ENCODE peak calls at places on chromosomes 2 and 18, in four cellular contexts. One of them, this sample, is unnamed.

GRCh38 chr2:170464268-170464667 is 250.9 kb upstream of the SP5 start:
- DNase-seq in K562: no peak
- DNase-seq in HepG2: no peak
- DNase-seq in GM12878: no peak
- DNase-seq in this sample: no peak

GRCh38 chr2:45851111-45851510 is 199.6 kb downstream of the PRKCE start:
- DNase-seq in K562: no peak
- DNase-seq in GM12878: no peak
- DNase-seq in HepG2: no peak
- DNase-seq in this sample: no peak

GRCh38 chr18:47881752-47882455 is 48.6 kb downstream of the SMAD2 start:
- DNase-seq in HepG2: peak
- DNase-seq in GM12878: no peak
- DNase-seq in K562: no peak
- DNase-seq in this sample: no peak

GRCh38 chr2:18009891-18010290 is 131.4 kb downstream of the KCNS3 start:
- DNase-seq in HepG2: no peak
- DNase-seq in GM12878: no peak
- DNase-seq in K562: no peak
- DNase-seq in this sample: no peak

GRCh38 chr18:3651266-3651665 is 201.3 kb downstream of the TGIF1 start:
- DNase-seq in K562: no peak
- DNase-seq in GM12878: no peak
- DNase-seq in HepG2: no peak
- DNase-seq in this sample: no peak

GRCh38 chr2:12330916-12331315 is 385.8 kb upstream of the TRIB2 start:
- DNase-seq in K562: no peak
- DNase-seq in GM12878: no peak
- DNase-seq in HepG2: no peak
- DNase-seq in this sample: no peak

GRCh38 chr2:73141896-73142295 is 29.1 kb upstream of the RAB11FIP5 start:
- DNase-seq in HepG2: no peak
- DNase-seq in GM12878: no peak
- DNase-seq in K562: no peak
- DNase-seq in this sample: no peak

GRCh38 chr18:22459491-22459890 is 41.8 kb upstream of the CTAGE1 start:
- DNase-seq in GM12878: no peak
- DNase-seq in HepG2: no peak
- DNase-seq in K562: no peak
- DNase-seq in this sample: no peak

GRCh38 chr18:48545690-48546365 is 7.0 kb downstream of the CTIF start:
- DNase-seq in GM12878: no peak
- DNase-seq in K562: peak
- DNase-seq in HepG2: no peak
- DNase-seq in this sample: no peak

GRCh38 chr2:181946444-181947127 is 39.1 kb upstream of the PPP1R1C start:
- DNase-seq in GM12878: no peak
- DNase-seq in HepG2: no peak
- DNase-seq in K562: no peak
- DNase-seq in this sample: no peak

GRCh38 chr18:75202976-75203375 is 6.0 kb downstream of the PTGR3 start:
- DNase-seq in K562: no peak
- DNase-seq in HepG2: no peak
- DNase-seq in GM12878: no peak
- DNase-seq in this sample: no peak

GRCh38 chr2:43727634-43728014 is 46.2 kb upstream of the DYNC2LI1 start:
- DNase-seq in HepG2: no peak
- DNase-seq in K562: no peak
- DNase-seq in GM12878: no peak
- DNase-seq in this sample: no peak

GRCh38 chr18:13390196-13390595 is 171.6 kb downstream of the LDLRAD4 start:
- DNase-seq in K562: no peak
- DNase-seq in HepG2: no peak
- DNase-seq in GM12878: no peak
- DNase-seq in this sample: no peak

GRCh38 chr2:109259671-109260070 is 130.7 kb downstream of the SH3RF3 start:
- DNase-seq in GM12878: no peak
- DNase-seq in HepG2: no peak
- DNase-seq in K562: no peak
- DNase-seq in this sample: no peak

GRCh38 chr2:152740743-152741328 is 22.4 kb downstream of the ARL6IP6 start:
- DNase-seq in K562: peak
- DNase-seq in HepG2: peak
- DNase-seq in GM12878: no peak
- DNase-seq in this sample: peak

GRCh38 chr2:180523629-180524340 is 456.6 kb upstream of the UBE2E3 start:
- DNase-seq in GM12878: no peak
- DNase-seq in HepG2: no peak
- DNase-seq in K562: no peak
- DNase-seq in this sample: no peak

GRCh38 chr2:46848446-46848845 is 67.2 kb downstream of the MCFD2 start:
- DNase-seq in GM12878: no peak
- DNase-seq in K562: no peak
- DNase-seq in HepG2: no peak
- DNase-seq in this sample: no peak

GRCh38 chr18:3649559-3650426 is 199.8 kb downstream of the TGIF1 start:
- DNase-seq in HepG2: peak
- DNase-seq in GM12878: no peak
- DNase-seq in K562: peak
- DNase-seq in this sample: no peak

GRCh38 chr2:181348091-181348837 is 108.9 kb upstream of the ITGA4 start:
- DNase-seq in GM12878: peak
- DNase-seq in K562: no peak
- DNase-seq in HepG2: no peak
- DNase-seq in this sample: no peak

GRCh38 chr2:174692256-174692830 is 71.9 kb downstream of the CHRNA1 start:
- DNase-seq in HepG2: no peak
- DNase-seq in K562: no peak
- DNase-seq in GM12878: no peak
- DNase-seq in this sample: no peak

GRCh38 chr2:181038796-181039195 is 58.4 kb downstream of the UBE2E3 start:
- DNase-seq in K562: no peak
- DNase-seq in GM12878: no peak
- DNase-seq in HepG2: no peak
- DNase-seq in this sample: no peak

GRCh38 chr18:58276640-58277456 is 232.8 kb downstream of the NEDD4L start:
- DNase-seq in K562: no peak
- DNase-seq in HepG2: no peak
- DNase-seq in GM12878: no peak
- DNase-seq in this sample: no peak

GRCh38 chr2:184598313-184599053 is at the start of gene ZNF804A:
- DNase-seq in K562: peak
- DNase-seq in GM12878: peak
- DNase-seq in HepG2: no peak
- DNase-seq in this sample: peak

GRCh38 chr18:24212939-24213338 is 74.1 kb downstream of the CABYR start:
- DNase-seq in GM12878: no peak
- DNase-seq in HepG2: peak
- DNase-seq in K562: no peak
- DNase-seq in this sample: no peak

GRCh38 chr2:128502638-128503246 is 184.1 kb upstream of the HS6ST1 start:
- DNase-seq in HepG2: no peak
- DNase-seq in GM12878: no peak
- DNase-seq in K562: no peak
- DNase-seq in this sample: no peak
- TF ChIP-seq TARDBP in HepG2: no peak
- TF ChIP-seq TARDBP in GM12878: no peak
- TF ChIP-seq TARDBP in K562: no peak
- TF ChIP-seq TARDBP in this sample: no peak

GRCh38 chr18:49566217-49566616 is 4.4 kb downstream of the LIPG start:
- DNase-seq in GM12878: no peak
- DNase-seq in HepG2: no peak
- DNase-seq in K562: no peak
- DNase-seq in this sample: no peak
- TF ChIP-seq TARDBP in GM12878: no peak
- TF ChIP-seq TARDBP in HepG2: no peak
- TF ChIP-seq TARDBP in K562: no peak
- TF ChIP-seq TARDBP in this sample: no peak

DNA sequence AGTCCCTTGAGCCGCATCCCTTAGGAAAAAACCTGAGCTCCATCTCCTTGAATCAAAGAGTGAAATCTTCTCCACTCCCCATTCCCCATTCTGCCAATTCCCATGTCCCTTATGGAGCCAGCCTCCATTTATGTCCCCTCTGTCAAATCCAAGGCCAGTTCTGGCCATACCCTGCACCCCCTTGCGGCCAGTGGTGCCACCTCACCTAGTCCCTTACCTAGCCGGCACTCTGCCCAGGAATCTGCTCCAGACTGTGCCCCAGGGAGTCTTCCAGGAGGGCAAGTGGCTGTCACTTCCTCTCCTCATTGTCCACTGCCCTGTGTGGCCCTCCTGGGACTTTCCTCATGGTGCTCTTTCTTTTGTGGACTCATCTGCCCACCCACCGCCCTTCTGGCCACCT is 195.4 kb upstream of the RMP24 start:
- DNase-seq in K562: peak
- DNase-seq in HepG2: peak
- DNase-seq in GM12878: no peak
- DNase-seq in this sample: peak
- TF ChIP-seq TARDBP in K562: no peak
- TF ChIP-seq TARDBP in HepG2: no peak
- TF ChIP-seq TARDBP in GM12878: no peak
- TF ChIP-seq TARDBP in this sample: no peak

GRCh38 chr2:2575870-2576386 is 244.9 kb upstream of the MYT1L start:
- DNase-seq in K562: no peak
- DNase-seq in HepG2: no peak
- DNase-seq in GM12878: no peak
- DNase-seq in this sample: no peak

GRCh38 chr2:2580341-2580740 is 249.3 kb upstream of the MYT1L start:
- DNase-seq in HepG2: no peak
- DNase-seq in K562: no peak
- DNase-seq in GM12878: no peak
- DNase-seq in this sample: no peak

GRCh38 chr2:2574401-2575184 is 243.5 kb upstream of the MYT1L start:
- DNase-seq in GM12878: no peak
- DNase-seq in HepG2: no peak
- DNase-seq in K562: no peak
- DNase-seq in this sample: no peak

GRCh38 chr2:2579814-2580213 is 248.7 kb upstream of the MYT1L start:
- DNase-seq in HepG2: no peak
- DNase-seq in K562: no peak
- DNase-seq in GM12878: no peak
- DNase-seq in this sample: no peak

DNA sequence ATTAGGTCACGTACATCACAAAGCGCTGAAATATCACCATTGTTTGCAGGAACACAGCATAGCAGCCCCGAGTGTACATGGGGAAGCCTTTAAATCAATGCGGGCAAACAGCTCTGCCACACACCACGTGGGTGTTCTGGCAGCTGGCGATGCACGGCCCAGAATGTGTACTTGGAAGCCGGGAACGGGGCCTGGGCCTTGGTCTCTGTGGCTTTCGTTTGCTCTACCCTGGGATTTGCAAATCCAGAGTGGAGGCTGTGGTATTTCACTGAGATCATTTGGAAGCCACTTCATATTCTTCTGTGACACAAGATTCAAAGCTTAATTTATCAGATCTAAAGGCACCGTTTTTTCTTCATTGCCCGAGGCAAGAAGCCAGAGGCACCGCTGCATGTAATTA is 246.3 kb upstream of the MYT1L start:
- DNase-seq in K562: no peak
- DNase-seq in GM12878: no peak
- DNase-seq in HepG2: no peak
- DNase-seq in this sample: no peak
- TF ChIP-seq TARDBP in K562: no peak
- TF ChIP-seq TARDBP in GM12878: no peak
- TF ChIP-seq TARDBP in HepG2: no peak
- TF ChIP-seq TARDBP in this sample: no peak

GRCh38 chr2:112121682-112122254 is 16.4 kb upstream of the FBLN7 start:
- DNase-seq in HepG2: peak
- DNase-seq in GM12878: no peak
- DNase-seq in K562: no peak
- DNase-seq in this sample: peak
- TF ChIP-seq TARDBP in HepG2: no peak
- TF ChIP-seq TARDBP in GM12878: no peak
- TF ChIP-seq TARDBP in K562: no peak
- TF ChIP-seq TARDBP in this sample: no peak

DNA sequence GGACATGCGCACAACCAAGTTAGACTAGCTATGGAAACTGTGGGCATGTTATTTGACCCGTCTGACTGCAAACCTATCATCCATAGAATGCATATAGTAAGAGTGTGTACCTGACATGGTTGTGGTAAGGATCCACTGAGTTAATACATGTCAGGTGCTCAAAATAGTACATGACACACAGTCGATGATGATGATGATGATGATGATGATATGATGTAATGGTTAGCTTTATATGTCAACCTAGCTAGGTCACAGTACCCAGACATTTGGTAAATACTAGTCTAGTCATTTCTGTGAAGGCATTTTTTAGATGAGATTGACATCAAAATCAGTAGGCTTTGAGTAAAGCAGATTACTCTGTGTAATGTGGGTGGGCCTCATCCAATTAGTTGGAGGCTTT is 204.1 kb downstream of the AFF3 start:
- DNase-seq in GM12878: no peak
- DNase-seq in HepG2: no peak
- DNase-seq in K562: no peak
- DNase-seq in this sample: no peak
- TF ChIP-seq TARDBP in GM12878: no peak
- TF ChIP-seq TARDBP in HepG2: no peak
- TF ChIP-seq TARDBP in K562: no peak
- TF ChIP-seq TARDBP in this sample: no peak

DNA sequence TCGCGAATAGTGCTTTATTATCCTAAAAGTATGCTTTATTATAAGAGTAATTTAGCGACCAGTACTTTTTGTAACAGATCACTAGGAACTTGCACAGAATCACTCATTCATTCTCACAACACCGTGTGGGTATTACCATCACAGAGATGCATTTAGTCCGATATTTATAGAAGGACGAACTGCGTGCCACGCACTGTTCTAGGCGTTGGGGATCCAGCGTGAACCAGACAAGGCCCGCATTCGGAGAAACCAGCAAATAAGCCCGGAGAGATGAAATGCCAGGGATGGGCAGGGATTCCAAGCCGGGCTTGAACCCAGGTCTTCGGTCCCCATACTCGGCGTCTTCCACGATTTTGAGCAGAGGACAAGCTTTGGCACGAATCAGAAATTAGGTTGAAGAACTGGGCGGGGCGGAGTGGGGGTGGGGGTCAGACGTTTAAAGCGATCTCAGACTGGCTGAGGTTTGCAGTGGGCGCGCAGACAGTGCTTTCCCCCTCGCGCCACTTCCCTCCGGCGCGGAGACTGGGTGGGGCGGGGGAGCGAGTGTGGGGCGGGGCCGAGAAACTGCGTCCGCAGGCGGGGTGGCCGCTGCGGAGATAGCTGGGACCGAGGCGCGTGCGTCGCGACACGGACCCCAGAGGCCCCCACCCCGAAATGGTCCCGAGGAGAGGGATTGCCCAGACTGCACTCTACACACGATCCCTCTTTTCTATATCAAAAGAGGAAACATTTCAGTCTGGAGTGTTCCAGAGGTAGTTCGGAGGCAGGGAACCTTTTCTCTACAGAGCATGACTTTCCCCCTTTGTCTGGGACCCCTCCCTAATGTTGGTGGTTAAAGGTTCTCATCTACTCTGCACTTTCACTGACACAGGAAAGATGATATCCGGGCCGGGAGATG is 1.1 kb upstream of the CXCR4 start:
- DNase-seq in HepG2: no peak
- DNase-seq in K562: peak
- DNase-seq in GM12878: no peak
- DNase-seq in this sample: peak
- TF ChIP-seq TARDBP in HepG2: no peak
- TF ChIP-seq TARDBP in K562: no peak
- TF ChIP-seq TARDBP in GM12878: no peak
- TF ChIP-seq TARDBP in this sample: no peak

GRCh38 chr2:228261546-228261945 is 80.1 kb upstream of the SPHKAP start:
- DNase-seq in GM12878: no peak
- DNase-seq in HepG2: no peak
- DNase-seq in K562: no peak
- DNase-seq in this sample: no peak
- TF ChIP-seq TARDBP in GM12878: no peak
- TF ChIP-seq TARDBP in HepG2: no peak
- TF ChIP-seq TARDBP in K562: no peak
- TF ChIP-seq TARDBP in this sample: no peak

This sample was measured in HEK293T.